ENCODE peak calls at places on chromosomes 6 and 20, in nine cellular contexts. F is uterus; U is MCF 10A; I is IMR-90; Y is astrocyte; G is naive thymus-derived CD8-positive, alpha-beta T cell; J is AG08396; Z is small intestine; T is fibroblast of the conjunctiva. H is an unnamed sample.

GRCh38 chr6:35216412-35216732 is 2.6 kb downstream of the SCUBE3 start:
- DNase-seq in F (no peak), U (no peak), I (no peak), Y (no peak), G (no peak), J (no peak), Z (no peak), T (no peak), H (no peak)

GRCh38 chr6:28825732-28826293 is 98.0 kb downstream of the TRIM27 start:
- DNase-seq in F (no peak), U (no peak), I (no peak), Y (no peak), G (no peak), J (no peak), Z (no peak), T (no peak), H (no peak)

GRCh38 chr6:103183831-103184411 is 1675.8 kb downstream of the HACE1 start:
- DNase-seq in F (no peak), U (peak; percentile 17), I (no peak), Y (no peak), G (no peak), J (no peak), Z (no peak), T (no peak), H (no peak)

GRCh38 chr20:719816-720215 is 44.2 kb upstream of the SCRT2 start:
- DNase-seq in F (no peak), U (no peak), I (no peak), Y (no peak), G (no peak), J (no peak), Z (no peak), T (no peak), H (no peak)

GRCh38 chr6:154962751-154963150 is 32.4 kb upstream of the TIAM2 start:
- DNase-seq in F (no peak), U (peak; percentile 55), I (peak; percentile 89), Y (peak; percentile 94), G (no peak), J (peak; percentile 88), Z (peak; percentile 9), T (peak; percentile 74), H (peak; percentile 66)

GRCh38 chr6:24968711-24969110 is 33.0 kb upstream of the RIPOR2 start:
- DNase-seq in F (no peak), U (no peak), I (no peak), Y (no peak), G (no peak), J (no peak), Z (no peak), T (no peak), H (no peak)

GRCh38 chr20:50694379-50695143 is 3.2 kb upstream of the RIPOR3 start:
- DNase-seq in F (no peak), U (no peak), I (peak; percentile 36), Y (peak; percentile 29), G (no peak), J (peak; percentile 45), Z (no peak), T (no peak), H (no peak)

GRCh38 chr6:139239137-139239536 is 52.7 kb downstream of the TXLNB start:
- DNase-seq in F (no peak), U (no peak), I (no peak), Y (no peak), G (no peak), J (no peak), Z (no peak), T (no peak), H (no peak)

GRCh38 chr20:38303908-38304379 is at the start of gene BPI:
- DNase-seq in F (no peak), U (no peak), I (no peak), Y (peak; percentile 44), G (no peak), J (no peak), Z (no peak), T (no peak), H (no peak)

GRCh38 chr6:158061709-158062461 is 80.2 kb downstream of the SYNJ2 start:
- DNase-seq in F (no peak), U (no peak), I (no peak), Y (peak; percentile 88), G (no peak), J (no peak), Z (no peak), T (no peak), H (peak; percentile 62)

GRCh38 chr20:3674995-3675900 is 6.6 kb downstream of the ADAM33 start:
- DNase-seq in F (no peak), U (no peak), I (no peak), Y (no peak), G (no peak), J (no peak), Z (no peak), T (no peak), H (no peak)

GRCh38 chr20:56911946-56912345 is 282.8 kb downstream of the TFAP2C start:
- DNase-seq in F (no peak), U (no peak), I (no peak), Y (no peak), G (no peak), J (no peak), Z (no peak), T (no peak), H (no peak)

GRCh38 chr6:12348530-12349511 is 58.7 kb downstream of the EDN1 start:
- DNase-seq in F (no peak), U (peak; percentile 82), I (peak; percentile 82), Y (peak; percentile 88), G (no peak), J (peak; percentile 75), Z (peak; percentile 77), T (no peak), H (no peak)

GRCh38 chr20:37758332-37758731 is 64.5 kb downstream of the CTNNBL1 start:
- DNase-seq in F (no peak), U (peak; percentile 6), I (no peak), Y (no peak), G (no peak), J (no peak), Z (peak; percentile 6), T (no peak), H (no peak)

H was measured in smooth muscle cell of the brain vasculature.